ENCODE peak calls at places on chromosome 16, in five cellular contexts. I is neuronal stem cell; J is cardiac muscle cell; T is naive thymus-derived CD4-positive, alpha-beta T cell; P is OCI-LY7. W is an unnamed sample.
A peak's percentile ranks its signal among the peaks of the same experiment; 100 is the strongest.

GRCh38 chr16:85471469-85472431 is 141.4 kb upstream of the GSE1 start:
- DNase-seq in J (no peak), I (no peak), T (no peak), P (peak; percentile 31), W (no peak)

GRCh38 chr16:85200471-85201278 is 88.4 kb upstream of the CIBAR2 start:
- DNase-seq in J (no peak), T (no peak), I (no peak), P (no peak), W (no peak)

GRCh38 chr16:86195863-86196630 is 297.1 kb downstream of the IRF8 start:
- DNase-seq in I (peak; percentile 37), T (no peak), J (peak; percentile 95), P (no peak), W (peak; percentile 57)

GRCh38 chr16:86783626-86784266 is 205.4 kb downstream of the FOXL1 start:
- DNase-seq in J (no peak), T (no peak), I (no peak), P (no peak), W (no peak)

GRCh38 chr16:8583199-8583598 is 7.1 kb downstream of the TMEM114 start:
- DNase-seq in J (no peak), I (no peak), P (no peak), T (no peak), W (no peak)

GRCh38 chr16:12271006-12271405 is 294.5 kb downstream of the SNX29 start:
- DNase-seq in I (peak; percentile 9), P (peak; percentile 66), T (no peak), J (no peak), W (peak; percentile 59)

GRCh38 chr16:47731252-47731651 is 270.1 kb downstream of the PHKB start:
- DNase-seq in T (no peak), P (no peak), I (no peak), J (no peak), W (no peak)

GRCh38 chr16:22065252-22065651 is 27.1 kb upstream of the VWA3A start:
- DNase-seq in P (no peak), J (no peak), I (no peak), T (no peak), W (no peak)

GRCh38 chr16:1763521-1764511 is 7.5 kb downstream of the NME3 start:
- DNase-seq in I (peak; percentile 46), J (peak; percentile 60), P (peak; percentile 23), T (no peak), W (no peak)

GRCh38 chr16:89187337-89188063 is 12.8 kb downstream of the SLC22A31 start:
- DNase-seq in J (peak; percentile 33), P (peak; percentile 38), I (no peak), T (peak; percentile 40), W (peak; percentile 40)

GRCh38 chr16:23575834-23576233 is 18.3 kb downstream of the UBFD1 start:
- DNase-seq in P (no peak), J (no peak), T (no peak), I (no peak), W (no peak)

GRCh38 chr16:48535369-48535787 is 74.6 kb downstream of the N4BP1 start:
- DNase-seq in T (no peak), I (no peak), J (no peak), P (no peak), W (no peak)

GRCh38 chr16:11328172-11329079 is 16.8 kb upstream of the RMI2 start:
- DNase-seq in J (peak; percentile 28), T (no peak), P (peak; percentile 98), I (peak; percentile 62), W (peak; percentile 78)

GRCh38 chr16:51012396-51012795 is 138.7 kb downstream of the SALL1 start:
- DNase-seq in J (peak; percentile 56), P (no peak), T (no peak), I (no peak), W (no peak)

GRCh38 chr16:11420895-11421294 is 75.6 kb downstream of the RMI2 start:
- DNase-seq in I (no peak), J (no peak), T (no peak), P (no peak), W (no peak)

GRCh38 chr16:7487896-7488295 is 155.3 kb downstream of the RBFOX1 start:
- DNase-seq in T (no peak), J (no peak), P (no peak), I (no peak), W (no peak)

GRCh38 chr16:56551796-56552738 is 12.8 kb upstream of the MT4 start:
- DNase-seq in P (peak; percentile 63), I (no peak), J (peak; percentile 18), T (no peak), W (no peak)

GRCh38 chr16:21244798-21245197 is 11.3 kb downstream of the ANKS4B start:
- DNase-seq in T (no peak), J (no peak), P (no peak), I (no peak), W (no peak)

GRCh38 chr16:64969221-64969620 is 152.6 kb downstream of the CDH11 start:
- DNase-seq in I (no peak), J (no peak), P (no peak), T (no peak), W (no peak)

GRCh38 chr16:760498-761343 is at the start of gene MSLN:
- DNase-seq in P (no peak), J (no peak), I (no peak), T (no peak), W (no peak)

GRCh38 chr16:11913425-11914079 is 2.2 kb downstream of the GSPT1 start:
- DNase-seq in I (no peak), P (no peak), T (peak; percentile 74), J (no peak), W (no peak)

GRCh38 chr16:22109258-22109898 is 17.0 kb downstream of the VWA3A start:
- DNase-seq in I (no peak), P (no peak), J (no peak), T (no peak), W (no peak)

GRCh38 chr16:85309656-85310587 is 197.7 kb upstream of the CIBAR2 start:
- DNase-seq in I (no peak), J (no peak), T (no peak), P (peak; percentile 89), W (no peak)

GRCh38 chr16:85171809-85172464 is 59.7 kb upstream of the CIBAR2 start:
- DNase-seq in T (no peak), P (no peak), I (no peak), J (no peak), W (no peak)

GRCh38 chr16:1330931-1331711 is 2.3 kb upstream of the BAIAP3 start:
- DNase-seq in I (no peak), T (no peak), P (peak; percentile 37), J (no peak), W (no peak)

GRCh38 chr16:60204221-60204620 is 1470.1 kb upstream of the GOT2 start:
- DNase-seq in J (no peak), I (no peak), P (no peak), T (no peak), W (peak; percentile 97)

DNA sequence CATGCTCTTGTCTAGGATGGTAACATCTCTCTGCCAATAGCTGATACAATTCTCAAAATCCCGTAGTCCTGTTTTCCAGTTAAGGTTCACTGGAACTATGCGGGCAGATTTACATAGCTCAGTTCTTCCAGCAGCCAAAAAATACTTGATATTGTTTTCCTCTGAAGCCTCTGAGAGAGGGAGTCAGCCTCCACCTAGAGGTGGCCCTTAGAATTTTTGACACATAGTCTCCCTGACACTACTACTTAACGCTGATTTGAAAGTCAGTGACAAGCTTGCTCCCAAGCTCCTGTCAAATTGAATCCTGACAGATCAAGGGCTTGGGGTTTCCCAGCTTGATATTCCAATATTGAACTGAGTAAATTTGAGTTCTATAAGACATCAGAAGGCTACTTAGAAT is 1780.1 kb downstream of the TP53TG3F start:
- DNase-seq in T (no peak), P (no peak), I (no peak), J (no peak), W (no peak)
- H3K9me3 ChIP-seq in T (no peaks in the 10 kb centered on the region), P (peaks cover 4% of the 10 kb centered on the region), I (peaks cover 34% of the 10 kb centered on the region), J (peaks cover under 1% of the 10 kb centered on the region), W (no peaks in the 10 kb centered on the region)

GRCh38 chr16:67992661-67993206 is 6.5 kb downstream of the DPEP2 start:
- DNase-seq in J (no peak), T (no peak), I (no peak), P (no peak), W (no peak)
- H3K4me1 ChIP-seq in J (no peaks in the 10 kb centered on the region), T (peaks cover 22% of the 10 kb centered on the region), I (no peaks in the 10 kb centered on the region), P (peaks cover 15% of the 10 kb centered on the region), W (peaks cover 9% of the 10 kb centered on the region)

GRCh38 chr16:81401035-81401950 is 43.3 kb upstream of the CMIP start:
- DNase-seq in I (no peak), J (no peak), T (no peak), P (no peak), W (no peak)
- H3K4me3 ChIP-seq in I (no peak overlapping the region), J (no peak overlapping the region), T (no peak overlapping the region), P (no peak overlapping the region), W (no peak overlapping the region)

DNA sequence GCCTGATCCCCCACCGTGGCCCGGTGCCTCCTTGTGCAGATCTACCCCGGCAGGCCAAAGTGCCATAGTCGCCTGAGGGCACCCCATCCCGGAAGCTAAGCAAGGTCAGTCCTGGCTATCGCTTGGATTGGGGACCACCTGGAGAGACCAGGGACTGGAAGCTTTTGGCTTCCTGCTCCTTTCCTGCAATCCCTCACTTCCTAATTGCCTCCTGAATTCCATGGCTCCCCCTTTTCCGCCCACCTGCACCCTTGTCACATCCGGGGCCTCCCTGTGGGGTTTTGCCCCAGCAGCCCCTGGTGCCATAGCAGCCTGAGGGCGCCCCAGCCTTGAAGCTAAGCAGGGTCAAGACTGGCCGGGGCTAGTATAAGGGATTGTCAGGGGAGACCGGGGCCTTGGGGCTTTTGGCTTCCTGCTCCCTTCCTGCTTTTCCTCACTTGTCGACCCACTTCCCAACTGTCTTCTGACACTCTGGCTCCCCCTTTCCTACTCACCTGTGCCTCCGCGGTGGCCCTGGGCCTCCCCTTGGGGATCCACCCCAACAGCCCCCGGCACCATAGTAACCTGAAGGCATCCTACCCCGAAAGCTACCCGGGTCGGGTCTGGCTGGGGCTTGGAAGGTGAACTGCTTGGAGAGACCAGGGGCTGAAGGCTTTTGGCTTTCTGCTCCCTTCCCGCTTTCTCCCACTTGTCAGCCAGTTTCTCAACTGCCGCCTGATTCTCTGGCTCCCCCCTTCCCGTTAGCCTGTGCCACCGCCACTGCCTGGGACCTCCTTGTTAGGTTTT is 2293.6 kb downstream of the TP53TG3F start:
- DNase-seq in J (no peak), I (no peak), T (no peak), P (no peak), W (no peak)
- H3K9me3 ChIP-seq in J (no peaks in the 10 kb centered on the region), I (peaks cover 56% of the 10 kb centered on the region), T (no peaks in the 10 kb centered on the region), P (peaks cover 13% of the 10 kb centered on the region), W (no peaks in the 10 kb centered on the region)

GRCh38 chr16:70579248-70579647 is 55.6 kb downstream of the SF3B3 start:
- DNase-seq in J (no peak), P (no peak), T (no peak), I (no peak), W (no peak)
- H3K4me1 ChIP-seq in J (peaks cover 8% of the 10 kb centered on the region), P (peaks cover 5% of the 10 kb centered on the region), T (no peaks in the 10 kb centered on the region), I (no peaks in the 10 kb centered on the region), W (no peaks in the 10 kb centered on the region)

DNA sequence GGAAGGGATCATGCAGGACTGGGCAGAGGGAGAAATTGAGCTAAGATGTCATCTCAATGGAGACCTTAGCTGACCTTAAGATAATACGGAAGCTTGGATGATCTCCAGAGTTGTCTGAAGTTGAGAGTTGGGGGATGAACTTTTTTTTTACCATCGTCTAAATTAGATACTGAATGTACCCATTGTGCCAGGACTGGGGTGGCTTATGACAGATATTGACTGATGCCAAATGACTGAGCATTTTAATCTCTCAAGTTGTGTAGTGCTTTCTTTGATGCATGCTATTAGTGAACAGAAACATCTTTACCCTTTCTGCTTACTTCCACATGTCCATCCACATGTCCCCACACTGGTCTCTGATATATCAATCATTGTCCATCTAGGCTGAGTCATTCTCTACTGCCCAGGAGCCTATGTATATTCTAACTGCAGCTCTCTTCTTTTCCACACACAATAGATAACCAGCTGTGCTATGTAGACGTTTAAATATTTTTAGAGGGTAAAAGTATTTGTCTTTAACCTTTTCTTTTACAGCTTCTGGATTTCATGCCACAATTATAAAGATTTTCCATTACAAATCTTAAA is 60.2 kb upstream of the ZKSCAN2 start:
- DNase-seq in T (no peak), J (no peak), I (no peak), P (no peak), W (no peak)
- H3K4me3 ChIP-seq in T (no peak overlapping the region), J (no peak overlapping the region), I (no peak overlapping the region), P (no peak overlapping the region), W (no peak overlapping the region)